ENCODE peak calls at places on chromosomes 4 and X, in eight cellular contexts. V is HL-60, E is stomach, Q is transverse colon, N is breast epithelium, P is K562, H is esophagus muscularis mucosa, B is GM23338. G is an unnamed sample.
A peak's percentile ranks its signal among the peaks of the same experiment; 100 is the strongest.

GRCh38 chr4:8123389-8123788 is 35.2 kb downstream of the ABLIM2 start:
- DNase-seq in B (no peak), V (no peak), H (no peak), Q (no peak), P (no peak), N (no peak), E (no peak), G (no peak)

GRCh38 chr4:115361781-115362180 is 248.4 kb upstream of the NDST4 start:
- DNase-seq in P (no peak), B (no peak), H (no peak), V (no peak), E (no peak), N (no peak), Q (no peak), G (no peak)

GRCh38 chr4:52914051-52914605 is 52.0 kb downstream of the RASL11B start:
- DNase-seq in H (no peak), B (no peak), E (no peak), P (no peak), Q (no peak), V (no peak), N (no peak), G (no peak)

GRCh38 chr4:5471206-5471605 is 237.2 kb downstream of the EVC2 start:
- DNase-seq in N (no peak), E (no peak), Q (no peak), B (no peak), V (no peak), H (no peak), P (no peak), G (no peak)

GRCh38 chr4:7854697-7855370 is 84.8 kb downstream of the AFAP1 start:
- DNase-seq in Q (no peak), V (no peak), P (no peak), B (no peak), H (no peak), N (no peak), E (no peak), G (no peak)

GRCh38 chr4:17027495-17027894 is 129.1 kb upstream of the LDB2 start:
- DNase-seq in P (no peak), N (no peak), H (peak; percentile 70), V (no peak), E (no peak), Q (no peak), B (no peak), G (no peak)

GRCh38 chrX:148416142-148416541 is 84.3 kb upstream of the AFF2 start:
- DNase-seq in E (no peak), P (no peak), H (no peak), N (no peak), V (no peak), Q (no peak), B (no peak), G (no peak)

GRCh38 chr4:87103691-87104187 is 116.7 kb downstream of the KLHL8 start:
- DNase-seq in E (no peak), H (no peak), Q (no peak), N (no peak), B (no peak), V (no peak), P (no peak), G (no peak)

GRCh38 chr4:74042681-74043080 is 4.2 kb upstream of the CXCL3 start:
- DNase-seq in Q (peak; percentile 43), N (no peak), V (no peak), P (peak; percentile 26), B (peak; percentile 35), H (no peak), E (peak; percentile 34), G (no peak)

GRCh38 chr4:1975391-1975801 is 33.4 kb downstream of the NELFA start:
- DNase-seq in V (no peak), Q (no peak), E (peak; percentile 59), B (no peak), P (no peak), N (no peak), H (no peak), G (peak; percentile 66)

GRCh38 chr4:182212211-182212761 is 30.9 kb upstream of the TENM3 start:
- DNase-seq in B (peak; percentile 31), P (no peak), Q (no peak), N (no peak), E (no peak), H (peak; percentile 86), V (no peak), G (no peak)

GRCh38 chr4:148238086-148238485 is 204.1 kb downstream of the NR3C2 start:
- DNase-seq in E (no peak), H (no peak), B (no peak), P (no peak), Q (no peak), N (no peak), V (no peak), G (no peak)

GRCh38 chr4:183335369-183335940 is 13.2 kb upstream of the CLDN24 start:
- DNase-seq in Q (no peak), P (peak; percentile 32), B (no peak), N (no peak), V (no peak), H (no peak), E (peak; percentile 23), G (no peak)

GRCh38 chrX:45344597-45344996 is 143.9 kb upstream of the DIPK2B start:
- DNase-seq in Q (no peak), H (no peak), P (no peak), B (no peak), E (no peak), V (no peak), N (no peak), G (no peak)

GRCh38 chr4:55887594-55887993 is 34.1 kb downstream of the EXOC1 start:
- DNase-seq in E (no peak), N (no peak), P (no peak), H (no peak), V (no peak), B (peak; percentile 36), Q (no peak), G (no peak)

GRCh38 chrX:128800138-128800537 is 723.2 kb downstream of the SMARCA1 start:
- DNase-seq in H (no peak), E (no peak), P (peak; percentile 0), B (peak; percentile 52), N (no peak), Q (no peak), V (no peak), G (no peak)

GRCh38 chrX:16827225-16827624 is 41.0 kb downstream of the TXLNG start:
- DNase-seq in E (no peak), V (no peak), B (no peak), Q (no peak), H (no peak), N (no peak), P (no peak), G (no peak)

GRCh38 chr4:78345237-78345636 is 206.3 kb upstream of the ANXA3 start:
- DNase-seq in H (no peak), E (no peak), N (no peak), Q (no peak), P (no peak), V (no peak), B (no peak), G (no peak)

GRCh38 chr4:108287834-108288413 is 119.2 kb upstream of the LEF1 start:
- DNase-seq in V (no peak), N (no peak), P (no peak), Q (no peak), E (no peak), H (no peak), B (no peak), G (no peak)

GRCh38 chrX:24619647-24620046 is 27.5 kb downstream of the PCYT1B start:
- DNase-seq in E (no peak), Q (no peak), B (no peak), H (no peak), N (no peak), V (no peak), P (no peak), G (no peak)

GRCh38 chrX:122004127-122004526 is 956.7 kb downstream of the GLUD2 start:
- DNase-seq in E (no peak), P (no peak), B (no peak), Q (no peak), H (no peak), N (no peak), V (no peak), G (no peak)

GRCh38 chrX:154401045-154401799 is 3.0 kb downstream of the RPL10 start:
- DNase-seq in V (no peak), B (peak; percentile 46), Q (no peak), N (no peak), H (no peak), P (peak; percentile 67), E (no peak), G (no peak)

GRCh38 chrX:154397888-154398667 is at the start of gene RPL10:
- DNase-seq in B (peak; percentile 89), P (peak; percentile 98), Q (peak; percentile 94), V (peak; percentile 94), H (peak; percentile 98), N (peak; percentile 96), E (peak; percentile 94), G (peak; percentile 95)

GRCh38 chrX:154398668-154399526 is 720 bp downstream of the RPL10 start:
- DNase-seq in Q (peak; percentile 91), H (peak; percentile 95), N (peak; percentile 82), E (peak; percentile 89), B (peak; percentile 61), P (peak; percentile 92), V (peak; percentile 85), G (peak; percentile 93)

GRCh38 chrX:154399527-154400368 is 1.6 kb downstream of the RPL10 start:
- DNase-seq in N (no peak), P (no peak), E (no peak), Q (no peak), B (no peak), H (no peak), V (no peak), G (no peak)

GRCh38 chrX:154396948-154397887 is 959 bp upstream of the RPL10 start:
- DNase-seq in N (peak; percentile 55), B (peak; percentile 57), Q (peak; percentile 83), H (no peak), P (peak; percentile 81), E (peak; percentile 73), V (peak; percentile 61), G (peak; percentile 85)
- TF ChIP-seq POLR2AphosphoS5 in N (no peak), B (peak; percentile 40), Q (peak; percentile 34), H (peak; percentile 44), P (no peak), E (no peak), V (no peak), G (no peak)

DNA sequence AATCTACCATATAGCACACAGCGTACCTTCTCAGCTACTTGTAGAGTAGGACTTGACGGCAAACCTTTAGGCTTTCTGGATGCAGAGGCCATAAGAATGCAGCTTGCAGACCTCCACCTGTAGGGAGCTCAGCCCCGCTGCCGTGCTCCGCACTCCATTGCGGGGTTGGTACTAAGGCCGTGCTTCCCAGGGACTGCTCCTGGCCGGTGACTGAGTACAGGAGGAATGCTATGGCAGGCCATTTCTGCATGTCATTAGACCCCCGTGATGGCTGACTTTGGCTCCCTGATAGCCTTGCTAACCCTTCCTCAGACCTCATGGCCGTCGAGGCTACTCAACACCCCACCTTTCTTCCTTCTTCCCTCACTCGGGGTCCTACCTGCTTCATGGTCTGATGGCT is 26.4 kb downstream of the TIGD2 start:
- DNase-seq in E (no peak), N (no peak), V (no peak), B (peak; percentile 65), Q (no peak), H (no peak), P (no peak), G (no peak)
- TF ChIP-seq CTCF in E (no peak), N (no peak), V (no peak), B (no peak), Q (no peak), H (no peak), P (no peak), G (no peak)

GRCh38 chr4:181147421-181147951 is 1095.7 kb upstream of the TENM3 start:
- DNase-seq in Q (no peak), P (no peak), H (no peak), N (no peak), B (no peak), E (no peak), V (no peak), G (no peak)
- TF ChIP-seq POLR2AphosphoS5 in Q (no peak), P (no peak), H (no peak), N (no peak), B (no peak), E (no peak), V (no peak), G (no peak)

GRCh38 chr4:101081695-101082369 is 265.5 kb downstream of the PPP3CA start:
- DNase-seq in B (no peak), E (no peak), V (no peak), H (no peak), Q (no peak), N (no peak), P (no peak), G (no peak)
- TF ChIP-seq CTCF in B (no peak), E (no peak), V (no peak), H (no peak), Q (no peak), N (no peak), P (no peak), G (no peak)

G was measured in suprapubic skin.